ENCODE peak calls at places on chromosomes 4 and X, in seven cellular contexts. One of them, this sample, is unnamed.

GRCh38 chrX:143854006-143854405 is 29.9 kb upstream of the UBE2NL start:
- DNase-seq in progenitor cell of endocrine pancreas: no peak
- DNase-seq in NCI-H510A: no peak
- DNase-seq in GM20000: no peak
- DNase-seq in NCI-H82: no peak
- DNase-seq in AG08396: peak
- DNase-seq in ACHN: peak
- DNase-seq in this sample: no peak

GRCh38 chr4:176125063-176125462 is 59.4 kb downstream of the WDR17 start:
- DNase-seq in progenitor cell of endocrine pancreas: no peak
- DNase-seq in NCI-H510A: no peak
- DNase-seq in GM20000: no peak
- DNase-seq in NCI-H82: no peak
- DNase-seq in AG08396: no peak
- DNase-seq in ACHN: no peak
- DNase-seq in this sample: no peak

GRCh38 chr4:175306436-175306835 is 388.3 kb downstream of the ADAM29 start:
- DNase-seq in progenitor cell of endocrine pancreas: no peak
- DNase-seq in NCI-H510A: no peak
- DNase-seq in GM20000: no peak
- DNase-seq in NCI-H82: no peak
- DNase-seq in AG08396: no peak
- DNase-seq in ACHN: no peak
- DNase-seq in this sample: no peak

GRCh38 chr4:89129080-89129640 is 17.8 kb downstream of the TIGD2 start:
- DNase-seq in progenitor cell of endocrine pancreas: no peak
- DNase-seq in NCI-H510A: no peak
- DNase-seq in GM20000: no peak
- DNase-seq in NCI-H82: no peak
- DNase-seq in AG08396: peak
- DNase-seq in ACHN: no peak
- DNase-seq in this sample: no peak

GRCh38 chr4:107616838-107617389 is 103.1 kb downstream of the PAPSS1 start:
- DNase-seq in progenitor cell of endocrine pancreas: no peak
- DNase-seq in NCI-H510A: no peak
- DNase-seq in GM20000: no peak
- DNase-seq in NCI-H82: no peak
- DNase-seq in AG08396: no peak
- DNase-seq in ACHN: no peak
- DNase-seq in this sample: no peak

GRCh38 chr4:5732158-5732557 is 21.2 kb downstream of the EVC start:
- DNase-seq in progenitor cell of endocrine pancreas: no peak
- DNase-seq in NCI-H510A: no peak
- DNase-seq in GM20000: no peak
- DNase-seq in NCI-H82: no peak
- DNase-seq in AG08396: no peak
- DNase-seq in ACHN: no peak
- DNase-seq in this sample: no peak

GRCh38 chr4:99435154-99435553 is at the start of gene ADH7:
- DNase-seq in progenitor cell of endocrine pancreas: no peak
- DNase-seq in NCI-H510A: no peak
- DNase-seq in GM20000: no peak
- DNase-seq in NCI-H82: no peak
- DNase-seq in AG08396: no peak
- DNase-seq in ACHN: no peak
- DNase-seq in this sample: no peak

GRCh38 chr4:7595883-7596535 is 161.3 kb upstream of the PSAPL1 start:
- DNase-seq in progenitor cell of endocrine pancreas: no peak
- DNase-seq in NCI-H510A: no peak
- DNase-seq in GM20000: no peak
- DNase-seq in NCI-H82: no peak
- DNase-seq in AG08396: no peak
- DNase-seq in ACHN: no peak
- DNase-seq in this sample: no peak

GRCh38 chr4:60344908-60345307 is 855.2 kb upstream of the ADGRL3 start:
- DNase-seq in progenitor cell of endocrine pancreas: no peak
- DNase-seq in NCI-H510A: no peak
- DNase-seq in GM20000: no peak
- DNase-seq in NCI-H82: no peak
- DNase-seq in AG08396: no peak
- DNase-seq in ACHN: no peak
- DNase-seq in this sample: no peak

This sample was measured in NCI-H2029 treated with DMSO at 0.1 percent for 48 hours.